ENCODE peak calls at places on chromosome 6, in seven cellular contexts. D, F, H, E, M, O and V are unnamed samples.

GRCh38 chr6:57317060-57317943 is at the start of gene PRIM2:
- DNase-seq in D (peak; percentile 74), F (peak; percentile 86), H (no peak), E (peak; percentile 80), M (peak; percentile 72), O (peak; percentile 69), V (peak; percentile 91)

GRCh38 chr6:104483225-104483834 is 376.4 kb downstream of the HACE1 start:
- DNase-seq in D (no peak), F (no peak), H (no peak), E (no peak), M (peak; percentile 34), O (no peak), V (no peak)

GRCh38 chr6:291697-292505 is at the start of gene DUSP22:
- DNase-seq in D (peak; percentile 72), F (peak; percentile 95), H (no peak), E (peak; percentile 89), M (no peak), O (no peak), V (peak; percentile 88)

GRCh38 chr6:166624275-166624674 is 2.8 kb downstream of the RPS6KA2 start:
- DNase-seq in D (no peak), F (no peak), H (no peak), E (no peak), M (no peak), O (no peak), V (no peak)

GRCh38 chr6:25682324-25682723 is 30.3 kb downstream of the SCGN start:
- DNase-seq in D (no peak), F (no peak), H (no peak), E (no peak), M (no peak), O (no peak), V (no peak)

GRCh38 chr6:160329188-160329587 is 19.0 kb upstream of the SLC22A3 start:
- DNase-seq in D (no peak), F (no peak), H (no peak), E (no peak), M (no peak), O (no peak), V (no peak)

GRCh38 chr6:26311012-26311384 is 54.0 kb upstream of the BTN3A2 start:
- DNase-seq in D (no peak), F (no peak), H (no peak), E (no peak), M (peak; percentile 8), O (peak; percentile 2), V (no peak)

GRCh38 chr6:82365011-82365751 is 1.6 kb downstream of the TPBG start:
- DNase-seq in D (no peak), F (peak; percentile 60), H (no peak), E (peak; percentile 53), M (peak; percentile 46), O (no peak), V (peak; percentile 31)

GRCh38 chr6:149320745-149321240 is 3.3 kb downstream of the TAB2 start:
- DNase-seq in D (no peak), F (no peak), H (no peak), E (no peak), M (no peak), O (no peak), V (no peak)

GRCh38 chr6:33279971-33280511 is 3.1 kb downstream of the B3GALT4 start:
- DNase-seq in D (no peak), F (no peak), H (no peak), E (no peak), M (peak; percentile 51), O (no peak), V (no peak)

GRCh38 chr6:2738373-2738979 is 12.2 kb downstream of the MYLK4 start:
- DNase-seq in D (no peak), F (no peak), H (no peak), E (no peak), M (peak; percentile 52), O (no peak), V (no peak)

GRCh38 chr6:27777614-27778355 is 134.4 kb downstream of the OR2B2 start:
- DNase-seq in D (no peak), F (no peak), H (no peak), E (no peak), M (no peak), O (no peak), V (no peak)

GRCh38 chr6:31657406-31658157 is 1.9 kb downstream of the APOM start:
- DNase-seq in D (no peak), F (no peak), H (no peak), E (no peak), M (no peak), O (no peak), V (no peak)

GRCh38 chr6:90083891-90084290 is 189.6 kb downstream of the GJA10 start:
- DNase-seq in D (no peak), F (no peak), H (no peak), E (no peak), M (no peak), O (no peak), V (no peak)

GRCh38 chr6:19322691-19323470 is 514.3 kb upstream of the ID4 start:
- DNase-seq in D (no peak), F (no peak), H (no peak), E (no peak), M (no peak), O (no peak), V (no peak)

GRCh38 chr6:117448732-117449131 is 23.0 kb upstream of the ROS1 start:
- DNase-seq in D (no peak), F (no peak), H (peak; percentile 91), E (no peak), M (no peak), O (no peak), V (no peak)

GRCh38 chr6:75505426-75505825 is 11.8 kb upstream of the FILIP1 start:
- DNase-seq in D (no peak), F (no peak), H (no peak), E (no peak), M (no peak), O (no peak), V (no peak)

GRCh38 chr6:31922942-31923341 is 4.6 kb upstream of the C2 start:
- DNase-seq in D (no peak), F (no peak), H (no peak), E (no peak), M (peak; percentile 24), O (no peak), V (no peak)

GRCh38 chr6:150134280-150134920 is 8.4 kb upstream of the PPP1R14C start:
- DNase-seq in D (no peak), F (peak; percentile 66), H (no peak), E (no peak), M (no peak), O (no peak), V (peak; percentile 81)

GRCh38 chr6:3905853-3906190 is 56.6 kb downstream of the FAM50B start:
- DNase-seq in D (no peak), F (no peak), H (no peak), E (no peak), M (no peak), O (no peak), V (no peak)

GRCh38 chr6:110554966-110555460 is 78.6 kb upstream of the SLC22A16 start:
- DNase-seq in D (no peak), F (no peak), H (no peak), E (no peak), M (no peak), O (peak; percentile 35), V (no peak)

GRCh38 chr6:116420341-116420740 is 40.8 kb upstream of the CALHM6 start:
- DNase-seq in D (no peak), F (no peak), H (no peak), E (no peak), M (no peak), O (no peak), V (no peak)

GRCh38 chr6:26159417-26160273 is 72.4 kb downstream of the HFE start:
- DNase-seq in D (no peak), F (no peak), H (no peak), E (no peak), M (no peak), O (no peak), V (no peak)

GRCh38 chr6:36694616-36695015 is 3.0 kb upstream of the RAB44 start:
- DNase-seq in D (no peak), F (no peak), H (no peak), E (no peak), M (no peak), O (no peak), V (no peak)

GRCh38 chr6:3585320-3585935 is 128.6 kb upstream of the SLC22A23 start:
- DNase-seq in D (no peak), F (no peak), H (peak; percentile 8), E (no peak), M (no peak), O (no peak), V (no peak)

GRCh38 chr6:12182676-12183075 is 107.5 kb upstream of the EDN1 start:
- DNase-seq in D (no peak), F (no peak), H (no peak), E (no peak), M (no peak), O (no peak), V (no peak)

GRCh38 chr6:19736066-19736465 is 101.1 kb upstream of the ID4 start:
- DNase-seq in D (no peak), F (no peak), H (no peak), E (no peak), M (no peak), O (no peak), V (no peak)

GRCh38 chr6:2157441-2158127 is 87.8 kb downstream of the GMDS start:
- DNase-seq in D (no peak), F (no peak), H (no peak), E (no peak), M (no peak), O (no peak), V (no peak)

GRCh38 chr6:25503686-25504085 is 148.3 kb upstream of the SCGN start:
- DNase-seq in D (no peak), F (no peak), H (no peak), E (no peak), M (no peak), O (no peak), V (no peak)

GRCh38 chr6:131532476-131533108 is 40.4 kb upstream of the ARG1 start:
- DNase-seq in D (no peak), F (no peak), H (no peak), E (no peak), M (no peak), O (no peak), V (no peak)

GRCh38 chr6:127483399-127484055 is 24.3 kb upstream of the KIAA0408 start:
- DNase-seq in D (no peak), F (no peak), H (no peak), E (no peak), M (no peak), O (no peak), V (no peak)

GRCh38 chr6:113172531-113172966 is 684.6 kb upstream of the MARCKS start:
- DNase-seq in D (no peak), F (no peak), H (no peak), E (no peak), M (peak; percentile 29), O (peak; percentile 34), V (no peak)